ENCODE peak calls at places on chromosomes 1 and 21, in six cellular contexts. X, Q, Z, O, G and A are unnamed samples.

GRCh38 chr1:26171084-26172072 is at the start of gene ZNF593OS:
- DNase-seq in O (no peak), X (no peak), Q (no peak), G (no peak), Z (no peak), A (no peak)

GRCh38 chr1:246566808-246567154 is 525 bp downstream of the CNST start:
- DNase-seq in Z (no peak), O (no peak), Q (no peak), G (peak), X (no peak), A (no peak)

GRCh38 chr21:28392436-28392835 is 600.2 kb downstream of the LTN1 start:
- DNase-seq in O (no peak), X (no peak), G (no peak), Q (no peak), Z (no peak), A (no peak)

GRCh38 chr1:16076871-16077250 is 3.4 kb upstream of the FAM131C start:
- DNase-seq in Q (peak), Z (no peak), O (no peak), X (no peak), G (no peak), A (peak)

GRCh38 chr1:203325004-203325417 is 19.7 kb downstream of the BTG2 start:
- DNase-seq in Q (no peak), X (no peak), G (peak), Z (no peak), O (no peak), A (no peak)

GRCh38 chr1:233097546-233098254 is 147.3 kb downstream of the NTPCR start:
- DNase-seq in O (no peak), G (peak), X (no peak), Z (no peak), Q (peak), A (no peak)

GRCh38 chr1:209839875-209840491 is 12.2 kb downstream of the UTP25 start:
- DNase-seq in Q (peak), O (no peak), X (no peak), Z (no peak), G (no peak), A (no peak)

GRCh38 chr1:98903726-98904125 is 100.9 kb downstream of the PLPPR5 start:
- DNase-seq in Z (no peak), X (no peak), G (no peak), O (no peak), Q (no peak), A (no peak)

GRCh38 chr1:101653482-101653946 is 343.2 kb downstream of the OLFM3 start:
- DNase-seq in X (peak), Q (peak), G (no peak), Z (no peak), O (no peak), A (no peak)

GRCh38 chr1:208036177-208036808 is 125.4 kb upstream of the CD34 start:
- DNase-seq in Z (no peak), X (peak), G (no peak), O (no peak), Q (peak), A (no peak)

GRCh38 chr1:67749844-67750689 is 65.1 kb downstream of the GADD45A start:
- DNase-seq in O (no peak), Z (no peak), G (no peak), X (no peak), Q (peak), A (no peak)

GRCh38 chr1:76176020-76176419 is 101.5 kb downstream of the ST6GALNAC3 start:
- DNase-seq in G (peak), O (no peak), X (no peak), Q (no peak), Z (no peak), A (no peak)